ENCODE peak calls at places on chromosomes 2 and 18, in nine cellular contexts. K is sigmoid colon, Y is prostate gland, G is stomach, X is vagina, S is K562, I is breast epithelium, D is HCT116, M is upper lobe of left lung. V is an unnamed sample.

GRCh38 chr2:215507836-215508235 is 72.0 kb upstream of the FN1 start:
- DNase-seq in K (no peak), Y (no peak), G (no peak), X (no peak), S (no peak), I (no peak), D (no peak), M (no peak), V (no peak)

GRCh38 chr2:199455533-199456382 is 2.0 kb downstream of the SATB2 start:
- DNase-seq in K (peak), Y (no peak), G (peak), X (no peak), S (peak), I (no peak), D (peak), M (no peak), V (peak)

GRCh38 chr18:33184918-33185317 is 255.6 kb downstream of the CCDC178 start:
- DNase-seq in K (no peak), Y (no peak), G (no peak), X (no peak), S (no peak), I (no peak), D (no peak), M (no peak), V (no peak)

GRCh38 chr2:73418343-73418742 is 32.7 kb downstream of the ALMS1 start:
- DNase-seq in K (peak), Y (peak), G (peak), X (no peak), S (no peak), I (peak), D (no peak), M (peak), V (peak)

GRCh38 chr2:226802573-226802972 is 3.0 kb upstream of the IRS1 start:
- DNase-seq in K (no peak), Y (peak), G (no peak), X (no peak), S (peak), I (no peak), D (peak), M (no peak), V (no peak)

GRCh38 chr2:223247136-223247535 is 195.1 kb downstream of the KCNE4 start:
- DNase-seq in K (no peak), Y (no peak), G (no peak), X (no peak), S (peak), I (no peak), D (peak), M (no peak), V (no peak)

GRCh38 chr2:37610638-37611289 is 60.7 kb downstream of the CDC42EP3 start:
- DNase-seq in K (no peak), Y (no peak), G (no peak), X (no peak), S (no peak), I (no peak), D (no peak), M (no peak), V (no peak)

GRCh38 chr2:7378642-7379041 is 461.4 kb downstream of the RNF144A start:
- DNase-seq in K (no peak), Y (no peak), G (no peak), X (no peak), S (no peak), I (no peak), D (no peak), M (no peak), V (no peak)

GRCh38 chr2:130391872-130392670 is 36.2 kb downstream of the PTPN18 start:
- DNase-seq in K (peak), Y (no peak), G (no peak), X (no peak), S (no peak), I (no peak), D (no peak), M (no peak), V (no peak)

GRCh38 chr2:47373747-47374146 is 29.2 kb upstream of the MSH2 start:
- DNase-seq in K (no peak), Y (peak), G (peak), X (no peak), S (peak), I (no peak), D (no peak), M (no peak), V (peak)

GRCh38 chr18:46378864-46379207 is 274.7 kb downstream of the HAUS1 start:
- DNase-seq in K (no peak), Y (no peak), G (no peak), X (no peak), S (no peak), I (no peak), D (no peak), M (no peak), V (no peak)

GRCh38 chr2:237282568-237283128 is 131.3 kb downstream of the COL6A3 start:
- DNase-seq in K (no peak), Y (no peak), G (no peak), X (no peak), S (no peak), I (no peak), D (no peak), M (no peak), V (no peak)

GRCh38 chr2:40528564-40528963 is 76.7 kb upstream of the SLC8A1 start:
- DNase-seq in K (no peak), Y (no peak), G (no peak), X (no peak), S (no peak), I (no peak), D (no peak), M (no peak), V (no peak)

GRCh38 chr2:218060122-218060521 is 8.9 kb upstream of the RUFY4 start:
- DNase-seq in K (no peak), Y (no peak), G (no peak), X (no peak), S (no peak), I (no peak), D (no peak), M (no peak), V (no peak)

GRCh38 chr2:232926448-232927040 is 56.5 kb downstream of the SNORC start:
- DNase-seq in K (no peak), Y (no peak), G (no peak), X (no peak), S (peak), I (no peak), D (no peak), M (no peak), V (no peak)

GRCh38 chr2:241852981-241853631 is 5.6 kb downstream of the PDCD1 start:
- DNase-seq in K (peak), Y (no peak), G (no peak), X (no peak), S (no peak), I (no peak), D (no peak), M (no peak), V (no peak)

GRCh38 chr2:218305383-218305782 is 13.1 kb upstream of the TMBIM1 start:
- DNase-seq in K (no peak), Y (no peak), G (no peak), X (no peak), S (no peak), I (no peak), D (no peak), M (no peak), V (no peak)

GRCh38 chr18:78984941-78985784 is 5.5 kb downstream of the SALL3 start:
- DNase-seq in K (no peak), Y (no peak), G (no peak), X (peak), S (no peak), I (no peak), D (no peak), M (peak), V (no peak)

GRCh38 chr2:74253937-74254336 is 55.5 kb downstream of the MTHFD2 start:
- DNase-seq in K (no peak), Y (no peak), G (no peak), X (no peak), S (no peak), I (no peak), D (no peak), M (no peak), V (no peak)

GRCh38 chr18:13611058-13611615 is 115.2 kb downstream of the FAM210A start:
- DNase-seq in K (peak), Y (no peak), G (no peak), X (no peak), S (no peak), I (peak), D (no peak), M (no peak), V (peak)

GRCh38 chr2:30217644-30218361 is 13.5 kb upstream of the LBH start:
- DNase-seq in K (peak), Y (peak), G (peak), X (no peak), S (no peak), I (peak), D (peak), M (peak), V (peak)

DNA sequence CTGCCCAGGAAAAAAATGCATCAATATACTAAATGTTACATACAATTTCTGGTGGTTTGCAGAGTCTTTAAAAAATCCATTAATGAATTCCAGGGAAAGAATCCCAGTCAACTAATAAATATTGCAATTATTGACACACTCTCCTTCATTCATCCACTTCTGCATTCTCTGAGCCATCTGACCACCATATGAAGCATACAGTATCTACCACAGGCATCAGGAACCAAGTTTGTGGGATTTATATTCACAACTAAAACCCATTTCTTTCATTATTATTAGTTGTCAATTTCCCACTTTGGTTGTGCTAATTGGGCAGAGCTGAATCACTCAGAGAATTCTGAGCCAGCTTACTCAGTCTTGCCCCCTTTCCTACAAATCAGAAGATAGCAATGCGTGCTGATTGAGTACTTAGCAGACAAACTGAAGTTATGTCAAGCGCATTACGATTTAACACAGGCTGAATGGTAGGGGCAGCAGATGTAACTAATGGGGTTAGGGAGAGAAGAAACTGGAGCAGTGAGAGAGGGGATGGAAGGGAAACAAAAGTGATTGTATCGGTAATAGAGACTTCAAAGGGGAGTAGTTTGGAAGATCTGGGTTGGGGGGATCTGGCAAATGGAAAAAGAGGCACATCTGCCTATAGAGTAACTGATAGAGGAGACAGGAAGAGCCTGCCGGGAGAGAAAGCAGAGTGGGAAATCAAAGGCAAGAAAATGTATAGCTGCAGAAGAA is 52.3 kb downstream of the ZEB2 start:
- DNase-seq in K (no peak), Y (no peak), G (no peak), X (no peak), S (no peak), I (no peak), D (no peak), M (no peak), V (no peak)
- TF ChIP-seq POLR2AphosphoS5 in K (no peak), Y (no peak), G (no peak), X (no peak), S (no peak), I (no peak), D (no peak), M (no peak), V (no peak)

DNA sequence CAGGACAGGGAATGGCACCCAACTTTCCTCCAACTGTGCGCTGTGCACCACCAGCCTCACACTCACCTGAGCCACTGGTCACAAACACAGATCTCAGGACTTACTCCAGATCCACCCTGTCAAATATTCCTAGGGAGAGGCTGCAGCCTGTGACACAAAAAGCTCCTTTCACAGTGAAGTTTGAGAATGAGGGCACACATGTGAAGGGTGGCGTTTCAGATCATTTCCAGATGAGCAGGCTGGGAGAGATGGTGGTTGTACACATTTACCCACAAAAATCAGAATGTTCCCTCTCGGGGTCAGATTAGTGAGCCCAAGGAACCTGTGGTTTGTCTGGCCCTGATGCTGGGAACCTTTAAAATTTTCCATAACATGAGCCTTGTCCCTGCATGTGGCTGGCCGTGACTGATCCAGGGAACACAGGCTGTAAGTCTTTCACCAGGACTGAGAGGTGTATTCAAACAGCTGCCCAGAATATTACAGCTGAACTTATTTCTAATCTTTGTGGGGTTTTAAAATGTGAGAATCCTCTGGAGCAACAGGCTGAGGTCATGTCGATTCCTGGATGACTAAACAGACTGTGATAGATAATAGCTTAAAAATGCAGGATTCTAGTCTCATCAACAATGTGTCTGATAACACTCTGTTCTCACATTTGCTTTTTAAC is 35.4 kb downstream of the IL1R2 start:
- DNase-seq in K (no peak), Y (no peak), G (no peak), X (no peak), S (no peak), I (no peak), D (no peak), M (no peak), V (no peak)
- H3K27ac ChIP-seq in K (peak), Y (peak), G (peak), X (peak), S (no peak), I (peak), D (no peak), M (peak), V (peak)

DNA sequence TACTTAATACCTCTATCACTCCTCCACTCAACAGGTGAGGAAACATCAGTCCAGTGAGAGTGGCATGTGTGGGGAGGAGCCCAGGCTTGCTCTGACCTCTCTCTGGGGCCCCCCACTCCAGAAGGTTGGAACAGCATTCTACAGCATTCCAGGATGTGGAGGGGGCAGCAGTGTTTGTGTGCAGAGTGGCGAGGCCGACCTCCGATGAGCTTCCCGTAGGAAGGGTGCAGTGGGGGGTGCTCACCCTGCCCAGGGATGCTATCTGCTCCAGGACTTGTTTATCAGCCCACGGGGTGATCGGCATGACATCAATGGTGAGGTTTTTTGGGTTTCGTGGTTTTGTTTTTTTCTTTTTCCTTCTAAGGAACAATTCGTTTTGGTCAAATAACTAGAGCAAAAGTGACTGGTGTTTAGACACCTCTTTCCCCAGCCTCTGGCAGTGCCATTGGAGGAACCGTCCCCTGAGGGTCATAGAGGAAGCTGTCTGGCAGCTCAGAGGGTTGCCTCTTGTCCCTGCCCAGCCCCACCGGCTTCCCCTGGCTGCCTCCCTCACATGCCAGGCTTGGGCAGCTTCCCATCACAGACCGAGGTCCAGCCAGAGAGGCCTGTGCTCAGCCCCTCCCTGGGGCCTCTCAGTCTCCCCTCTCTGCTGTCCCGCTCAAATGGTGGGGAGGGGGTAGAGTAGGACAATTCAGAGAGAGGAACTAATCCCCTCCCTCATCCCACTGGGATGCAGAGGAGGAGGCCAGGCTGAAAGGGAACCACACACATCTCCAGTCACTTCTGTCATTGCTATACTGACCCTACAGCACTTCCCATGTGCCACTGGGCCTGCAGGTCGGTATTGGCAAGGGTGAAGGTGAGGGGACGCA is 96.5 kb downstream of the ZFP36L2 start:
- DNase-seq in K (peak), Y (no peak), G (peak), X (no peak), S (no peak), I (no peak), D (no peak), M (peak), V (peak)
- TF ChIP-seq POLR2AphosphoS5 in K (no peak), Y (no peak), G (no peak), X (peak), S (no peak), I (no peak), D (no peak), M (no peak), V (no peak)

DNA sequence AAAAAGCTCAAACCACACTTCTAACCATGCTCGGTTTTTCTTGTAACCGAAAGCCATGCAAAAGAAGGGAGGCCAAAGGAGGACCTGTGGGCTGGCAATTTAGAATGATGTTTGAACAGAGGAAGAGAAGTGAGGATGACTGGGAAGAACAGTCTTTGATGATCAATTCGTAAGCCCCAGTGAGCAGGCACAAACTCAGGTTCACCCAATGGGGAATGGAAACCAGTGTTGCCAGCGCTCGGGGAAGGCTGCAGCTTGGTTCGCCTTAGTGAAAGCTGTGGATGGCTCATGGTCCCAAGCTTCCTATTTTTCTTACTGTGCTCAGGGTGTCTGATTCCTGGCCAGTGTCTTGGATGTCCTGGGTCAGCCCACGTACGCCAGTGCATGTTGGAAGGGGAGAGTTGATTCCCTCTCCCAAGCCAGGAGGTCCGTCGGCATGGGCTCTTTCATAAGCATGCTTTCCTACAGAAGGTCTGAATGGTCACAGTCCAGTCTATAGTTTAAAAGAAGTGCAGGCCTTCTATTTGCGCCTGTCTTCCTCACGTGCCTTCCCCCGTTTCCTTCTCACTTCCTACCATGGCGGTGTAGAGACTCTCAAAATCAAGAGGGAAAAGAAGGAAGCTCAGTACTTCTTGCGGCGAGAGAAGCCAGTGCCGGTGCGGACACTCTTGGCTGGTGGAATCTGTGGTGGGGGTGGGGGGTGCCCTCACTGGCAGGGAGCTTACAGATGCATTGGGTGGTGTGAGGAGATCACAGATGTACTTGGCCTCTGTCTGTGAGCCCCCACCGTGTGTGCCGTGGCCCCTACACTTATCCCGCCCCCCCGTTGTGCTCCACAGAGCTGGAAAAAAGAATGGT is 79.4 kb downstream of the VAPA start:
- DNase-seq in K (no peak), Y (no peak), G (no peak), X (peak), S (no peak), I (no peak), D (no peak), M (no peak), V (no peak)
- H3K27ac ChIP-seq in K (peak), Y (no peak), G (no peak), X (peak), S (no peak), I (no peak), D (no peak), M (no peak), V (peak)

DNA sequence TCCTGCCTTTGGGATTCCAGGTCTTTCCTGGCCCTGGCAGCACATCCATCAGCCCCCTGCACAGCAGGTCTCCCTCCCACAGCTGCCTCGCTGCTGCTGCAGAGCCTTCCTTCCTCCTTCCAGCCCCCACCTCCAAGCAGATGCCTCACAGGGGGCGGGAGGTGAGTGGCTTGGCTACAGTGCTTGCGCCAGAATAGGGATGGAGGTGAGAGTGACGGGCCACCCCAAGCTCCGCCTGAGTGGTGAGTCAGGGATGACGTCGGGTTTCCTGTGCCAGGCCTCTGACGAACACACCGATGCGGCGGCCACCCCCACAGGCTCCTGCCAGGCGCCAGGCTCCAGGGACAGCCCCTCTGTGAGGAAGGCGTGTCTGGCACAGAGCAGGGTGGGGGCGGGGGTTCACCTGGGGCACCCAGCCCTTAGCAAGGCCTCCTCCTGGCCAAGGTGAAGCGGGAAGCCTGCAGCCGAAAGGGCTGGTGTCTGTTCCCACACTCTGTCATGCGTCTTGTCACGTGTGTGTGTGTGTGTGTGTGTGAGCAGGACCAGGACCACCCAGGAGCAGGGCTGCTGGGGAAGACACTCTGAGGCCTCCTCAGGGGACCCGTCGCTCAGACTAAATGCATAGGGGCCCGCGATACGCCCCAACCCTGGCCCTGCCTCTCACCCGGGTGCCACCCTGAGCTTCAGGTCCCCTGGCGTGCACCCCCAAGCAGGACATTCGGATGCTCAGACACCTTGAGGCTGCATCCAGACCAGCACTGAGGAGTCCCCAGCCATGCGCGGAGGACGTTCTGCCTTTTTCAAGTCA is 3.4 kb upstream of the DUSP2 start:
- DNase-seq in K (peak), Y (peak), G (peak), X (no peak), S (peak), I (peak), D (peak), M (peak), V (peak)
- TF ChIP-seq POLR2AphosphoS5 in K (no peak), Y (peak), G (peak), X (peak), S (no peak), I (no peak), D (no peak), M (peak), V (peak)

GRCh38 chr2:159082119-159082518 is 113.7 kb downstream of the TANC1 start:
- DNase-seq in K (no peak), Y (no peak), G (no peak), X (no peak), S (no peak), I (no peak), D (no peak), M (no peak), V (no peak)

GRCh38 chr2:159083601-159084000 is 115.2 kb downstream of the TANC1 start:
- DNase-seq in K (no peak), Y (no peak), G (no peak), X (no peak), S (no peak), I (no peak), D (no peak), M (no peak), V (no peak)

GRCh38 chr2:159086332-159086731 is 117.9 kb downstream of the TANC1 start:
- DNase-seq in K (no peak), Y (no peak), G (no peak), X (no peak), S (no peak), I (no peak), D (no peak), M (no peak), V (peak)

GRCh38 chr2:159086874-159087273 is 118.4 kb downstream of the TANC1 start:
- DNase-seq in K (no peak), Y (no peak), G (no peak), X (no peak), S (no peak), I (no peak), D (no peak), M (no peak), V (no peak)

GRCh38 chr2:159084395-159085370 is 116.2 kb downstream of the TANC1 start:
- DNase-seq in K (no peak), Y (no peak), G (no peak), X (no peak), S (no peak), I (no peak), D (no peak), M (no peak), V (no peak)
- H3K27ac ChIP-seq in K (peak), Y (no peak), G (no peak), X (peak), S (no peak), I (peak), D (no peak), M (peak), V (peak)